ENCODE peak calls at places on chromosomes 13 and 19, in seven cellular contexts. One of them, this sample, is unnamed.
A peak's percentile ranks its signal among the peaks of the same experiment; 100 is the strongest.

GRCh38 chr13:73765651-73766384 is 368.4 kb downstream of the KLF12 start:
- DNase-seq in OCI-M1: peak; percentile 77
- DNase-seq in A549: no peak
- DNase-seq in esophagus muscularis mucosa: no peak
- DNase-seq in GM04504: no peak
- DNase-seq in pancreas: peak; percentile 71
- DNase-seq in DMS 273 treated with DMSO at 0.1 percent for 48 hours: peak; percentile 74
- DNase-seq in this sample: no peak

GRCh38 chr19:14972676-14973075 is 7.0 kb downstream of the SLC1A6 start:
- DNase-seq in OCI-M1: no peak
- DNase-seq in A549: no peak
- DNase-seq in esophagus muscularis mucosa: no peak
- DNase-seq in GM04504: no peak
- DNase-seq in pancreas: no peak
- DNase-seq in DMS 273 treated with DMSO at 0.1 percent for 48 hours: peak; percentile 1
- DNase-seq in this sample: no peak

GRCh38 chr19:12985049-12985776 is 10.1 kb upstream of the NFIX start:
- DNase-seq in OCI-M1: no peak
- DNase-seq in A549: no peak
- DNase-seq in esophagus muscularis mucosa: peak; percentile 92
- DNase-seq in GM04504: peak; percentile 48
- DNase-seq in pancreas: peak; percentile 43
- DNase-seq in DMS 273 treated with DMSO at 0.1 percent for 48 hours: no peak
- DNase-seq in this sample: peak; percentile 51

GRCh38 chr13:48532146-48532472 is 771 bp downstream of the RCBTB2 start:
- DNase-seq in OCI-M1: no peak
- DNase-seq in A549: no peak
- DNase-seq in esophagus muscularis mucosa: peak; percentile 94
- DNase-seq in GM04504: no peak
- DNase-seq in pancreas: no peak
- DNase-seq in DMS 273 treated with DMSO at 0.1 percent for 48 hours: no peak
- DNase-seq in this sample: peak; percentile 19

GRCh38 chr19:11209892-11210655 is 12.7 kb upstream of the KANK2 start:
- DNase-seq in OCI-M1: no peak
- DNase-seq in A549: no peak
- DNase-seq in esophagus muscularis mucosa: no peak
- DNase-seq in GM04504: no peak
- DNase-seq in pancreas: no peak
- DNase-seq in DMS 273 treated with DMSO at 0.1 percent for 48 hours: no peak
- DNase-seq in this sample: no peak

GRCh38 chr19:11142528-11143171 is 12.9 kb downstream of the SPC24 start:
- DNase-seq in OCI-M1: peak; percentile 69
- DNase-seq in A549: peak; percentile 91
- DNase-seq in esophagus muscularis mucosa: peak; percentile 96
- DNase-seq in GM04504: peak; percentile 92
- DNase-seq in pancreas: peak; percentile 73
- DNase-seq in DMS 273 treated with DMSO at 0.1 percent for 48 hours: peak; percentile 26
- DNase-seq in this sample: no peak

GRCh38 chr13:39313721-39314120 is 275.5 kb downstream of the NHLRC3 start:
- DNase-seq in OCI-M1: no peak
- DNase-seq in A549: no peak
- DNase-seq in esophagus muscularis mucosa: no peak
- DNase-seq in GM04504: no peak
- DNase-seq in pancreas: no peak
- DNase-seq in DMS 273 treated with DMSO at 0.1 percent for 48 hours: no peak
- DNase-seq in this sample: no peak

GRCh38 chr13:33744589-33745369 is 73.2 kb upstream of the RFC3 start:
- DNase-seq in OCI-M1: no peak
- DNase-seq in A549: no peak
- DNase-seq in esophagus muscularis mucosa: no peak
- DNase-seq in GM04504: no peak
- DNase-seq in pancreas: peak; percentile 56
- DNase-seq in DMS 273 treated with DMSO at 0.1 percent for 48 hours: no peak
- DNase-seq in this sample: no peak

GRCh38 chr19:15398501-15399233 is 19.1 kb upstream of the AKAP8 start:
- DNase-seq in OCI-M1: no peak
- DNase-seq in A549: no peak
- DNase-seq in esophagus muscularis mucosa: no peak
- DNase-seq in GM04504: no peak
- DNase-seq in pancreas: no peak
- DNase-seq in DMS 273 treated with DMSO at 0.1 percent for 48 hours: no peak
- DNase-seq in this sample: no peak

GRCh38 chr19:31220540-31220939 is 128.7 kb downstream of the TSHZ3 start:
- DNase-seq in OCI-M1: peak; percentile 47
- DNase-seq in A549: peak; percentile 42
- DNase-seq in esophagus muscularis mucosa: no peak
- DNase-seq in GM04504: no peak
- DNase-seq in pancreas: no peak
- DNase-seq in DMS 273 treated with DMSO at 0.1 percent for 48 hours: no peak
- DNase-seq in this sample: no peak

GRCh38 chr13:113273856-113274590 is 23.0 kb upstream of the LAMP1 start:
- DNase-seq in OCI-M1: peak; percentile 20
- DNase-seq in A549: no peak
- DNase-seq in esophagus muscularis mucosa: no peak
- DNase-seq in GM04504: no peak
- DNase-seq in pancreas: no peak
- DNase-seq in DMS 273 treated with DMSO at 0.1 percent for 48 hours: no peak
- DNase-seq in this sample: no peak

GRCh38 chr19:5719274-5719960 is 529 bp downstream of the LONP1 start:
- DNase-seq in OCI-M1: peak; percentile 53
- DNase-seq in A549: no peak
- DNase-seq in esophagus muscularis mucosa: no peak
- DNase-seq in GM04504: no peak
- DNase-seq in pancreas: no peak
- DNase-seq in DMS 273 treated with DMSO at 0.1 percent for 48 hours: no peak
- DNase-seq in this sample: peak; percentile 35

GRCh38 chr13:72259528-72259927 is 392.5 kb upstream of the DACH1 start:
- DNase-seq in OCI-M1: no peak
- DNase-seq in A549: no peak
- DNase-seq in esophagus muscularis mucosa: no peak
- DNase-seq in GM04504: no peak
- DNase-seq in pancreas: no peak
- DNase-seq in DMS 273 treated with DMSO at 0.1 percent for 48 hours: no peak
- DNase-seq in this sample: no peak

GRCh38 chr19:2883686-2884439 is 16.7 kb downstream of the ZNF556 start:
- DNase-seq in OCI-M1: peak; percentile 13
- DNase-seq in A549: no peak
- DNase-seq in esophagus muscularis mucosa: no peak
- DNase-seq in GM04504: no peak
- DNase-seq in pancreas: no peak
- DNase-seq in DMS 273 treated with DMSO at 0.1 percent for 48 hours: no peak
- DNase-seq in this sample: no peak

GRCh38 chr13:97353927-97354326 is 80.0 kb upstream of the RAP2A start:
- DNase-seq in OCI-M1: no peak
- DNase-seq in A549: no peak
- DNase-seq in esophagus muscularis mucosa: no peak
- DNase-seq in GM04504: no peak
- DNase-seq in pancreas: no peak
- DNase-seq in DMS 273 treated with DMSO at 0.1 percent for 48 hours: no peak
- DNase-seq in this sample: no peak

GRCh38 chr13:64688893-64689677 is 2541.1 kb downstream of the PCDH9 start:
- DNase-seq in OCI-M1: no peak
- DNase-seq in A549: peak; percentile 45
- DNase-seq in esophagus muscularis mucosa: no peak
- DNase-seq in GM04504: peak; percentile 20
- DNase-seq in pancreas: no peak
- DNase-seq in DMS 273 treated with DMSO at 0.1 percent for 48 hours: no peak
- DNase-seq in this sample: no peak

This sample was measured in MM.1S.